ENCODE peak calls at places on chromosomes 16 and 17, in seven cellular contexts. E is testis, B is IMR-90, P is heart left ventricle, D is A549, H is ovary, N is breast epithelium. Z is an unnamed sample.

GRCh38 chr17:20095366-20096080 is 86.4 kb downstream of the SPECC1 start:
- DNase-seq in E (peak; percentile 83), B (peak; percentile 13), P (peak; percentile 89), D (peak; percentile 67), H (peak; percentile 76), N (peak; percentile 44), Z (no peak)

GRCh38 chr17:44787271-44787940 is 28.6 kb downstream of the ADAM11 start:
- DNase-seq in E (no peak), B (no peak), P (no peak), D (no peak), H (peak; percentile 16), N (no peak), Z (no peak)

GRCh38 chr16:4840984-4841383 is 6.1 kb downstream of the GLYR1 start:
- DNase-seq in E (no peak), B (no peak), P (no peak), D (no peak), H (no peak), N (no peak), Z (no peak)

GRCh38 chr16:50372611-50373344 is 4.0 kb upstream of the BRD7 start:
- DNase-seq in E (no peak), B (peak; percentile 61), P (peak; percentile 86), D (no peak), H (no peak), N (peak; percentile 68), Z (no peak)

GRCh38 chr17:82200743-82201497 is 11.7 kb downstream of the CCDC57 start:
- DNase-seq in E (no peak), B (no peak), P (no peak), D (no peak), H (no peak), N (no peak), Z (no peak)

GRCh38 chr17:64172510-64172909 is 42.6 kb upstream of the ERN1 start:
- DNase-seq in E (no peak), B (no peak), P (no peak), D (no peak), H (no peak), N (no peak), Z (no peak)

GRCh38 chr16:50313596-50314483 is 47.5 kb downstream of the ADCY7 start:
- DNase-seq in E (peak; percentile 53), B (peak; percentile 12), P (peak; percentile 81), D (no peak), H (peak; percentile 51), N (peak; percentile 30), Z (peak; percentile 87)

GRCh38 chr16:28067604-28068382 is 4.3 kb upstream of the GSG1L start:
- DNase-seq in E (no peak), B (peak; percentile 74), P (no peak), D (no peak), H (no peak), N (no peak), Z (no peak)

GRCh38 chr17:74959826-74960738 is 12.5 kb downstream of the HID1 start:
- DNase-seq in E (no peak), B (peak; percentile 15), P (no peak), D (peak; percentile 49), H (no peak), N (no peak), Z (no peak)

GRCh38 chr17:56451629-56452028 is 141.9 kb upstream of the NOG start:
- DNase-seq in E (no peak), B (peak; percentile 25), P (no peak), D (no peak), H (no peak), N (no peak), Z (no peak)

GRCh38 chr16:56938664-56939513 is 6.9 kb downstream of the HERPUD1 start:
- DNase-seq in E (no peak), B (no peak), P (no peak), D (no peak), H (peak; percentile 16), N (no peak), Z (no peak)

GRCh38 chr17:58970966-58971575 is 135.6 kb downstream of the TRIM37 start:
- DNase-seq in E (no peak), B (peak; percentile 36), P (no peak), D (no peak), H (no peak), N (no peak), Z (no peak)

GRCh38 chr16:70736454-70737376 is 50.9 kb upstream of the MTSS2 start:
- DNase-seq in E (no peak), B (peak; percentile 34), P (peak; percentile 39), D (no peak), H (no peak), N (no peak), Z (no peak)

GRCh38 chr17:27446569-27447301 is 9.5 kb upstream of the KSR1 start:
- DNase-seq in E (no peak), B (peak; percentile 100), P (no peak), D (no peak), H (no peak), N (no peak), Z (no peak)

GRCh38 chr17:78366109-78366848 is 6.4 kb upstream of the SOCS3 start:
- DNase-seq in E (peak; percentile 33), B (no peak), P (peak; percentile 53), D (no peak), H (peak; percentile 66), N (no peak), Z (no peak)

GRCh38 chr17:62671553-62671952 is 44.1 kb downstream of the MRC2 start:
- DNase-seq in E (peak; percentile 66), B (no peak), P (no peak), D (no peak), H (no peak), N (peak; percentile 74), Z (peak; percentile 80)

GRCh38 chr16:58491-59439 is 5.1 kb downstream of the SNRNP25 start:
- DNase-seq in E (no peak), B (no peak), P (no peak), D (no peak), H (no peak), N (no peak), Z (no peak)

GRCh38 chr16:75497558-75497957 is 2.3 kb upstream of the CHST6 start:
- DNase-seq in E (no peak), B (no peak), P (no peak), D (no peak), H (no peak), N (no peak), Z (no peak)

GRCh38 chr17:35486920-35487727 is 38.6 kb upstream of the SLFN13 start:
- DNase-seq in E (no peak), B (peak; percentile 56), P (peak; percentile 60), D (peak; percentile 28), H (peak; percentile 69), N (peak; percentile 36), Z (peak; percentile 75)

GRCh38 chr17:82664701-82665182 is 16.5 kb upstream of the WDR45B start:
- DNase-seq in E (no peak), B (no peak), P (no peak), D (no peak), H (no peak), N (no peak), Z (no peak)

GRCh38 chr17:67663445-67663844 is 54.3 kb upstream of the NOL11 start:
- DNase-seq in E (no peak), B (no peak), P (no peak), D (no peak), H (no peak), N (no peak), Z (no peak)

GRCh38 chr17:65229596-65229995 is 92.4 kb downstream of the RGS9 start:
- DNase-seq in E (no peak), B (no peak), P (no peak), D (no peak), H (no peak), N (no peak), Z (no peak)

GRCh38 chr16:68658258-68658973 is 13.3 kb downstream of the CDH3 start:
- DNase-seq in E (no peak), B (peak; percentile 50), P (no peak), D (peak; percentile 50), H (peak; percentile 50), N (peak; percentile 84), Z (no peak)

DNA sequence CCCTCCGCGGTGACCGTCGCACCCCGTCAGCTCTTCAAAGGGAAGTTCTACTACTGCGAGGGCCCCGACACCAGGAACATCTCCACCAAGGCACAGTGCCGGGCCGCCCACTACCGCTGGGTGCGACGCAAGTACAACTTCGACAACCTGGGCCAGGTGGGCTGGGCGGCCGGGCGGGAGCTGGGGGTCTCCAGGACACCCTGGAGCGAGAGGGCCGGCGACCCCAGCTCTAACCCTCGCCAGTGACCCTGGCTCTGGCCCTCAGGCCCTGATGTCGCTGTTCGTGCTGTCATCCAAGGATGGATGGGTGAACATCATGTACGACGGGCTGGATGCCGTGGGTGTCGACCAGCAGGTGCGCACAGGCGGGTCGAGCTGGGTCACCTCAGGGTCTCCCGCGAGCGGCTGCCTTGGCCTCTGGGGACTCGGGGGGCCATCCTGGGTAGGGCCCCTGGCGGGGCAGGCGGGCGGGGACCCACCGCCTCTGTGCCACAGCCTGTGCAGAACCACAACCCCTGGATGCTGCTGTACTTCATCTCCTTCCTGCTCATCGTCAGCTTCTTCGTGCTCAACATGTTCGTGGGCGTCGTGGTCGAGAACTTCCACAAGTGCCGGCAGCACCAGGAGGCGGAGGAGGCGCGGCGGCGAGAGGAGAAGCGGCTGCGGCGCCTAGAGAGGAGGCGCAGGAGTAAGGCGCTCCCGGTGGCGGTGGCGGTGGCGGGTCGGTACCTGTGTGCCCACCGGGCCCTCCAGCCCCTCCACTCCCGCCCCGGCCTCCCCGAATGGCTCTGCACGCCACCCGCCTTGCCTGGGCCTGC is 13.4 kb downstream of the TPSG1 start:
- DNase-seq in E (no peak), B (no peak), P (no peak), D (no peak), H (no peak), N (no peak), Z (no peak)
- TF ChIP-seq POLR2A in E (no peak), B (no peak), P (no peak), D (no peak), H (no peak), N (no peak), Z (no peak)

GRCh38 chr17:6508519-6509294 is 47.6 kb downstream of the PITPNM3 start:
- DNase-seq in E (no peak), B (no peak), P (no peak), D (no peak), H (no peak), N (no peak), Z (no peak)
- H3K4me1 ChIP-seq in E (peaks cover 7% of the 10 kb centered on the region), B (peaks cover 34% of the 10 kb centered on the region), P (no peaks in the 10 kb centered on the region), D (peaks cover 54% of the 10 kb centered on the region), H (peaks cover 27% of the 10 kb centered on the region), N (no peaks in the 10 kb centered on the region), Z (peaks cover 29% of the 10 kb centered on the region)

DNA sequence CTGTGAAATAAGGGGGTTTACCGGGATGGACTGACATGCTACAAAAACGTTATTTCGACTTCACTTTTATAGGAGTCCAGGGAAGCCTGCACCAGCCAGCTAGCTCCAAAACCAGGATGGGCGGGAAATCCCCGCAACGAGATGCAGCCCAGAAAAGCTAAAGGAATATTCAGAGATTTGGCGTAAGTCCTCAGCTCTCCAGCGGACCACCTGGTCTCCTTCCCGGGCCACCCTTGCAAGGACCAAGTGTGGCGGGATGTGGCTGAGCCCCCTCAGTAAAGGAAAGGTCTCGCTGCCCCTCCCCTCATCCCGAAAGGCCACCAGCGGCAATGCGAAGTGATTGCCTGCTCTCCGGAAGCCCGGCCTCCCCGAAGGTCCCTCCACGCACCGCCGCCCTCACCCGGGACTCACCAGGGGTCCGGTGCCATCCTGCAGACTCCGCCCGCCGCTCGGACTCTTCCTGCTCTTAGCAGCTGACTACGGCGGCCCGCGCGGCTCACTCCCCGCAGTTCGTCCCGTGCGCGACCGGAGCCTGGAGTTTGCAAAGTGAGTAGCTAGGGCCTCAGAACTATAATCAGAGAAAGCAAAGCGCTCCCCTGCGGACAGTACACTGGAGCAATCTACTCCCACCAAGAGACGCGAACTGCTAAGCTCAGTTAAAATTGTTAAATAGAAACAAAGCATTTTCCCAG is at the start of gene STX8:
- DNase-seq in E (peak; percentile 96), B (peak; percentile 87), P (peak; percentile 96), D (peak; percentile 86), H (peak; percentile 94), N (peak; percentile 57), Z (peak; percentile 94)
- TF ChIP-seq POLR2A in E (no peak), B (no peak), P (no peak), D (peak; percentile 83), H (no peak), N (no peak), Z (no peak)

GRCh38 chr17:48438662-48439061 is 8.6 kb upstream of the SKAP1 start:
- DNase-seq in E (no peak), B (no peak), P (no peak), D (no peak), H (no peak), N (no peak), Z (no peak)
- H3K4me1 ChIP-seq in E (no peaks in the 10 kb centered on the region), B (no peaks in the 10 kb centered on the region), P (no peaks in the 10 kb centered on the region), D (no peaks in the 10 kb centered on the region), H (no peaks in the 10 kb centered on the region), N (no peaks in the 10 kb centered on the region), Z (no peaks in the 10 kb centered on the region)

Z was measured in suprapubic skin.